ENCODE peak calls at places on chromosomes 13 and 19, in ten cellular contexts. One of them, this sample, is unnamed.

GRCh38 chr19:10911579-10912363 is 16.7 kb downstream of the YIPF2 start:
- DNase-seq in astrocyte: no peak
- DNase-seq in left ventricle myocardium superior: no peak
- DNase-seq in colonic mucosa: no peak
- DNase-seq in germinal center: no peak
- DNase-seq in astrocyte of the cerebellum: no peak
- DNase-seq in stimulated activated CD8-positive, alpha-beta memory T cell treated with anti-CD3 and anti-CD28 coated beads, Interleukin-15, amount 100 ng/mL, for 24 hours: no peak
- DNase-seq in cardiac muscle cell: no peak
- DNase-seq in uterus: no peak
- DNase-seq in lower leg skin: no peak
- DNase-seq in this sample: no peak

GRCh38 chr19:17370026-17370587 is 7.0 kb downstream of the PLVAP start:
- DNase-seq in lower leg skin: no peak
- DNase-seq in uterus: no peak
- DNase-seq in left ventricle myocardium superior: no peak
- DNase-seq in colonic mucosa: no peak
- DNase-seq in astrocyte: peak; percentile 6
- DNase-seq in astrocyte of the cerebellum: no peak
- DNase-seq in cardiac muscle cell: no peak
- DNase-seq in germinal center: peak; percentile 62
- DNase-seq in stimulated activated CD8-positive, alpha-beta memory T cell treated with anti-CD3 and anti-CD28 coated beads, Interleukin-15, amount 100 ng/mL, for 24 hours: no peak
- DNase-seq in this sample: no peak

GRCh38 chr19:47232422-47233211 is 1.6 kb upstream of the BBC3 start:
- DNase-seq in stimulated activated CD8-positive, alpha-beta memory T cell treated with anti-CD3 and anti-CD28 coated beads, Interleukin-15, amount 100 ng/mL, for 24 hours: no peak
- DNase-seq in colonic mucosa: peak; percentile 70
- DNase-seq in astrocyte: peak; percentile 72
- DNase-seq in cardiac muscle cell: no peak
- DNase-seq in lower leg skin: no peak
- DNase-seq in uterus: no peak
- DNase-seq in astrocyte of the cerebellum: no peak
- DNase-seq in germinal center: no peak
- DNase-seq in left ventricle myocardium superior: no peak
- DNase-seq in this sample: peak; percentile 82

GRCh38 chr13:46577656-46578589 is 25.0 kb downstream of the LRCH1 start:
- DNase-seq in germinal center: no peak
- DNase-seq in stimulated activated CD8-positive, alpha-beta memory T cell treated with anti-CD3 and anti-CD28 coated beads, Interleukin-15, amount 100 ng/mL, for 24 hours: no peak
- DNase-seq in cardiac muscle cell: no peak
- DNase-seq in colonic mucosa: no peak
- DNase-seq in lower leg skin: no peak
- DNase-seq in astrocyte: peak; percentile 35
- DNase-seq in uterus: no peak
- DNase-seq in astrocyte of the cerebellum: no peak
- DNase-seq in left ventricle myocardium superior: no peak
- DNase-seq in this sample: no peak

GRCh38 chr13:95724252-95724651 is 47.3 kb downstream of the DNAJC3 start:
- DNase-seq in cardiac muscle cell: no peak
- DNase-seq in colonic mucosa: no peak
- DNase-seq in germinal center: no peak
- DNase-seq in astrocyte: no peak
- DNase-seq in astrocyte of the cerebellum: no peak
- DNase-seq in left ventricle myocardium superior: no peak
- DNase-seq in stimulated activated CD8-positive, alpha-beta memory T cell treated with anti-CD3 and anti-CD28 coated beads, Interleukin-15, amount 100 ng/mL, for 24 hours: no peak
- DNase-seq in uterus: no peak
- DNase-seq in lower leg skin: no peak
- DNase-seq in this sample: no peak

GRCh38 chr13:80360298-80360827 is 19.4 kb upstream of the SPRY2 start:
- DNase-seq in colonic mucosa: no peak
- DNase-seq in astrocyte: no peak
- DNase-seq in uterus: no peak
- DNase-seq in astrocyte of the cerebellum: no peak
- DNase-seq in lower leg skin: no peak
- DNase-seq in stimulated activated CD8-positive, alpha-beta memory T cell treated with anti-CD3 and anti-CD28 coated beads, Interleukin-15, amount 100 ng/mL, for 24 hours: no peak
- DNase-seq in left ventricle myocardium superior: no peak
- DNase-seq in germinal center: no peak
- DNase-seq in cardiac muscle cell: no peak
- DNase-seq in this sample: no peak

GRCh38 chr19:3245050-3245449 is 20.6 kb downstream of the CELF5 start:
- DNase-seq in left ventricle myocardium superior: no peak
- DNase-seq in colonic mucosa: no peak
- DNase-seq in lower leg skin: no peak
- DNase-seq in astrocyte: no peak
- DNase-seq in germinal center: no peak
- DNase-seq in astrocyte of the cerebellum: no peak
- DNase-seq in stimulated activated CD8-positive, alpha-beta memory T cell treated with anti-CD3 and anti-CD28 coated beads, Interleukin-15, amount 100 ng/mL, for 24 hours: no peak
- DNase-seq in uterus: no peak
- DNase-seq in cardiac muscle cell: no peak
- DNase-seq in this sample: no peak

GRCh38 chr13:35675651-35676050 is 199.2 kb upstream of the MAB21L1 start:
- DNase-seq in cardiac muscle cell: no peak
- DNase-seq in colonic mucosa: no peak
- DNase-seq in lower leg skin: no peak
- DNase-seq in astrocyte of the cerebellum: no peak
- DNase-seq in left ventricle myocardium superior: no peak
- DNase-seq in astrocyte: no peak
- DNase-seq in stimulated activated CD8-positive, alpha-beta memory T cell treated with anti-CD3 and anti-CD28 coated beads, Interleukin-15, amount 100 ng/mL, for 24 hours: no peak
- DNase-seq in uterus: no peak
- DNase-seq in germinal center: no peak
- DNase-seq in this sample: no peak

GRCh38 chr19:46731007-46731501 is 14.1 kb upstream of the PRKD2 start:
- DNase-seq in stimulated activated CD8-positive, alpha-beta memory T cell treated with anti-CD3 and anti-CD28 coated beads, Interleukin-15, amount 100 ng/mL, for 24 hours: no peak
- DNase-seq in astrocyte: peak; percentile 96
- DNase-seq in astrocyte of the cerebellum: peak; percentile 86
- DNase-seq in uterus: no peak
- DNase-seq in colonic mucosa: no peak
- DNase-seq in germinal center: no peak
- DNase-seq in lower leg skin: no peak
- DNase-seq in cardiac muscle cell: no peak
- DNase-seq in left ventricle myocardium superior: peak; percentile 59
- DNase-seq in this sample: peak; percentile 52

GRCh38 chr13:97068146-97068545 is 73.9 kb upstream of the OXGR1 start:
- DNase-seq in colonic mucosa: no peak
- DNase-seq in left ventricle myocardium superior: no peak
- DNase-seq in astrocyte: peak; percentile 2
- DNase-seq in germinal center: no peak
- DNase-seq in stimulated activated CD8-positive, alpha-beta memory T cell treated with anti-CD3 and anti-CD28 coated beads, Interleukin-15, amount 100 ng/mL, for 24 hours: no peak
- DNase-seq in astrocyte of the cerebellum: no peak
- DNase-seq in lower leg skin: no peak
- DNase-seq in uterus: no peak
- DNase-seq in cardiac muscle cell: no peak
- DNase-seq in this sample: no peak

GRCh38 chr13:97234742-97235141 is 12.6 kb downstream of the MBNL2 start:
- DNase-seq in lower leg skin: no peak
- DNase-seq in stimulated activated CD8-positive, alpha-beta memory T cell treated with anti-CD3 and anti-CD28 coated beads, Interleukin-15, amount 100 ng/mL, for 24 hours: no peak
- DNase-seq in astrocyte: no peak
- DNase-seq in colonic mucosa: peak; percentile 84
- DNase-seq in germinal center: no peak
- DNase-seq in cardiac muscle cell: no peak
- DNase-seq in uterus: no peak
- DNase-seq in astrocyte of the cerebellum: no peak
- DNase-seq in left ventricle myocardium superior: no peak
- DNase-seq in this sample: no peak

GRCh38 chr19:7476241-7476640 is 12.6 kb downstream of the PEX11G start:
- DNase-seq in left ventricle myocardium superior: no peak
- DNase-seq in astrocyte of the cerebellum: no peak
- DNase-seq in germinal center: no peak
- DNase-seq in stimulated activated CD8-positive, alpha-beta memory T cell treated with anti-CD3 and anti-CD28 coated beads, Interleukin-15, amount 100 ng/mL, for 24 hours: no peak
- DNase-seq in lower leg skin: no peak
- DNase-seq in colonic mucosa: no peak
- DNase-seq in uterus: no peak
- DNase-seq in astrocyte: no peak
- DNase-seq in cardiac muscle cell: no peak
- DNase-seq in this sample: no peak

GRCh38 chr19:47445937-47446402 is 25.7 kb downstream of the SLC8A2 start:
- DNase-seq in left ventricle myocardium superior: peak; percentile 44
- DNase-seq in stimulated activated CD8-positive, alpha-beta memory T cell treated with anti-CD3 and anti-CD28 coated beads, Interleukin-15, amount 100 ng/mL, for 24 hours: no peak
- DNase-seq in cardiac muscle cell: peak; percentile 49
- DNase-seq in astrocyte of the cerebellum: no peak
- DNase-seq in colonic mucosa: peak; percentile 27
- DNase-seq in lower leg skin: no peak
- DNase-seq in uterus: peak; percentile 82
- DNase-seq in astrocyte: no peak
- DNase-seq in germinal center: peak; percentile 44
- DNase-seq in this sample: peak; percentile 36

GRCh38 chr13:37485766-37486165 is 112.8 kb downstream of the POSTN start:
- DNase-seq in astrocyte: peak; percentile 93
- DNase-seq in lower leg skin: no peak
- DNase-seq in cardiac muscle cell: no peak
- DNase-seq in left ventricle myocardium superior: no peak
- DNase-seq in colonic mucosa: no peak
- DNase-seq in germinal center: no peak
- DNase-seq in stimulated activated CD8-positive, alpha-beta memory T cell treated with anti-CD3 and anti-CD28 coated beads, Interleukin-15, amount 100 ng/mL, for 24 hours: no peak
- DNase-seq in astrocyte of the cerebellum: peak; percentile 32
- DNase-seq in uterus: no peak
- DNase-seq in this sample: no peak

GRCh38 chr19:50957587-50957986 is 4.7 kb upstream of the KLK5 start:
- DNase-seq in lower leg skin: no peak
- DNase-seq in left ventricle myocardium superior: no peak
- DNase-seq in germinal center: no peak
- DNase-seq in astrocyte: no peak
- DNase-seq in uterus: no peak
- DNase-seq in astrocyte of the cerebellum: no peak
- DNase-seq in cardiac muscle cell: no peak
- DNase-seq in stimulated activated CD8-positive, alpha-beta memory T cell treated with anti-CD3 and anti-CD28 coated beads, Interleukin-15, amount 100 ng/mL, for 24 hours: no peak
- DNase-seq in colonic mucosa: no peak
- DNase-seq in this sample: no peak

GRCh38 chr13:23960566-23961156 is 63.4 kb upstream of the C1QTNF9B start:
- DNase-seq in colonic mucosa: no peak
- DNase-seq in astrocyte of the cerebellum: no peak
- DNase-seq in germinal center: no peak
- DNase-seq in lower leg skin: no peak
- DNase-seq in uterus: no peak
- DNase-seq in astrocyte: no peak
- DNase-seq in stimulated activated CD8-positive, alpha-beta memory T cell treated with anti-CD3 and anti-CD28 coated beads, Interleukin-15, amount 100 ng/mL, for 24 hours: no peak
- DNase-seq in cardiac muscle cell: peak; percentile 75
- DNase-seq in left ventricle myocardium superior: no peak
- DNase-seq in this sample: peak; percentile 46

GRCh38 chr19:55258476-55258827 is 365 bp downstream of the PPP6R1 start:
- DNase-seq in left ventricle myocardium superior: no peak
- DNase-seq in cardiac muscle cell: peak; percentile 32
- DNase-seq in stimulated activated CD8-positive, alpha-beta memory T cell treated with anti-CD3 and anti-CD28 coated beads, Interleukin-15, amount 100 ng/mL, for 24 hours: peak; percentile 33
- DNase-seq in lower leg skin: no peak
- DNase-seq in uterus: no peak
- DNase-seq in astrocyte of the cerebellum: no peak
- DNase-seq in germinal center: peak; percentile 68
- DNase-seq in colonic mucosa: peak; percentile 37
- DNase-seq in astrocyte: peak; percentile 14
- DNase-seq in this sample: peak; percentile 4

GRCh38 chr13:112902669-112903068 is 66.3 kb upstream of the MCF2L start:
- DNase-seq in left ventricle myocardium superior: no peak
- DNase-seq in stimulated activated CD8-positive, alpha-beta memory T cell treated with anti-CD3 and anti-CD28 coated beads, Interleukin-15, amount 100 ng/mL, for 24 hours: no peak
- DNase-seq in astrocyte of the cerebellum: no peak
- DNase-seq in germinal center: no peak
- DNase-seq in uterus: no peak
- DNase-seq in cardiac muscle cell: no peak
- DNase-seq in colonic mucosa: no peak
- DNase-seq in astrocyte: no peak
- DNase-seq in lower leg skin: no peak
- DNase-seq in this sample: no peak

GRCh38 chr19:55305491-55305890 is 19.6 kb downstream of the TMEM150B start:
- DNase-seq in germinal center: peak; percentile 72
- DNase-seq in cardiac muscle cell: peak; percentile 57
- DNase-seq in astrocyte: no peak
- DNase-seq in uterus: peak; percentile 46
- DNase-seq in colonic mucosa: peak; percentile 40
- DNase-seq in lower leg skin: no peak
- DNase-seq in stimulated activated CD8-positive, alpha-beta memory T cell treated with anti-CD3 and anti-CD28 coated beads, Interleukin-15, amount 100 ng/mL, for 24 hours: no peak
- DNase-seq in astrocyte of the cerebellum: no peak
- DNase-seq in left ventricle myocardium superior: peak; percentile 49
- DNase-seq in this sample: peak; percentile 35

GRCh38 chr13:107534548-107534947 is 680.8 kb downstream of the LIG4 start:
- DNase-seq in astrocyte: peak; percentile 26
- DNase-seq in colonic mucosa: no peak
- DNase-seq in uterus: no peak
- DNase-seq in germinal center: no peak
- DNase-seq in lower leg skin: no peak
- DNase-seq in astrocyte of the cerebellum: no peak
- DNase-seq in left ventricle myocardium superior: no peak
- DNase-seq in stimulated activated CD8-positive, alpha-beta memory T cell treated with anti-CD3 and anti-CD28 coated beads, Interleukin-15, amount 100 ng/mL, for 24 hours: no peak
- DNase-seq in cardiac muscle cell: no peak
- DNase-seq in this sample: peak; percentile 19

GRCh38 chr13:67395577-67395976 is 165.4 kb upstream of the PCDH9 start:
- DNase-seq in colonic mucosa: no peak
- DNase-seq in astrocyte of the cerebellum: no peak
- DNase-seq in lower leg skin: no peak
- DNase-seq in uterus: no peak
- DNase-seq in astrocyte: no peak
- DNase-seq in left ventricle myocardium superior: no peak
- DNase-seq in stimulated activated CD8-positive, alpha-beta memory T cell treated with anti-CD3 and anti-CD28 coated beads, Interleukin-15, amount 100 ng/mL, for 24 hours: no peak
- DNase-seq in germinal center: no peak
- DNase-seq in cardiac muscle cell: no peak
- DNase-seq in this sample: no peak

GRCh38 chr13:31201341-31202024 is 1.7 kb downstream of the B3GLCT start:
- DNase-seq in astrocyte of the cerebellum: no peak
- DNase-seq in uterus: peak; percentile 58
- DNase-seq in lower leg skin: peak; percentile 28
- DNase-seq in cardiac muscle cell: no peak
- DNase-seq in stimulated activated CD8-positive, alpha-beta memory T cell treated with anti-CD3 and anti-CD28 coated beads, Interleukin-15, amount 100 ng/mL, for 24 hours: no peak
- DNase-seq in left ventricle myocardium superior: peak; percentile 35
- DNase-seq in astrocyte: peak; percentile 34
- DNase-seq in colonic mucosa: no peak
- DNase-seq in germinal center: no peak
- DNase-seq in this sample: no peak